ENCODE peak calls at places on chromosomes 3 and 15, in eight cellular contexts. C is endodermal cell; D is kidney; L is spleen; P is stomach; O is naive thymus-derived CD4-positive, alpha-beta T cell; F is lower leg skin; R is neural progenitor cell. J is an unnamed sample.

GRCh38 chr3:10594915-10595314 is 89.5 kb upstream of the ATP2B2 start:
- DNase-seq in C (peak), D (no peak), L (no peak), P (no peak), O (peak), F (no peak), R (peak), J (peak)

GRCh38 chr3:179196098-179196497 is 47.9 kb downstream of the PIK3CA start:
- DNase-seq in C (no peak), D (no peak), L (no peak), P (no peak), O (peak), F (no peak), R (no peak), J (no peak)

GRCh38 chr3:28940530-28940929 is 340.3 kb upstream of the RBMS3 start:
- DNase-seq in C (no peak), D (no peak), L (no peak), P (no peak), O (no peak), F (no peak), R (no peak), J (peak)

GRCh38 chr15:75640483-75641175 is 605 bp upstream of the IMP3 start:
- DNase-seq in C (no peak), D (peak), L (peak), P (no peak), O (peak), F (no peak), R (peak), J (no peak)

GRCh38 chr15:66905185-66905584 is 160.2 kb upstream of the SMAD3 start:
- DNase-seq in C (no peak), D (no peak), L (no peak), P (no peak), O (no peak), F (no peak), R (no peak), J (no peak)

GRCh38 chr15:27418729-27419128 is 447.7 kb downstream of the GABRG3 start:
- DNase-seq in C (peak), D (no peak), L (no peak), P (no peak), O (no peak), F (no peak), R (peak), J (no peak)

GRCh38 chr15:43316007-43316968 is 14.1 kb downstream of the LCMT2 start:
- DNase-seq in C (no peak), D (no peak), L (no peak), P (no peak), O (no peak), F (no peak), R (no peak), J (no peak)

GRCh38 chr3:128845119-128845518 is 34.3 kb upstream of the ACAD9 start:
- DNase-seq in C (peak), D (no peak), L (no peak), P (no peak), O (no peak), F (no peak), R (peak), J (no peak)

GRCh38 chr3:62562596-62562995 is 189.2 kb upstream of the FEZF2 start:
- DNase-seq in C (no peak), D (no peak), L (no peak), P (no peak), O (no peak), F (no peak), R (no peak), J (no peak)

GRCh38 chr3:175378348-175378747 is 519.2 kb downstream of the NAALADL2 start:
- DNase-seq in C (no peak), D (no peak), L (no peak), P (no peak), O (no peak), F (no peak), R (no peak), J (no peak)

GRCh38 chr3:16533928-16534913 is 20.7 kb upstream of the RFTN1 start:
- DNase-seq in C (no peak), D (no peak), L (no peak), P (no peak), O (no peak), F (no peak), R (peak), J (no peak)

GRCh38 chr15:59177445-59177728 is 29.3 kb upstream of the LDHAL6B start:
- DNase-seq in C (no peak), D (no peak), L (no peak), P (no peak), O (no peak), F (no peak), R (no peak), J (no peak)

GRCh38 chr3:138509586-138509985 is 75.2 kb downstream of the ESYT3 start:
- DNase-seq in C (no peak), D (no peak), L (no peak), P (no peak), O (no peak), F (no peak), R (no peak), J (no peak)

GRCh38 chr15:80749589-80749988 is 29.6 kb upstream of the CEMIP start:
- DNase-seq in C (no peak), D (no peak), L (no peak), P (no peak), O (no peak), F (no peak), R (no peak), J (peak)

GRCh38 chr3:32844914-32845313 is 27.1 kb downstream of the TRIM71 start:
- DNase-seq in C (no peak), D (no peak), L (no peak), P (peak), O (no peak), F (no peak), R (no peak), J (peak)

DNA sequence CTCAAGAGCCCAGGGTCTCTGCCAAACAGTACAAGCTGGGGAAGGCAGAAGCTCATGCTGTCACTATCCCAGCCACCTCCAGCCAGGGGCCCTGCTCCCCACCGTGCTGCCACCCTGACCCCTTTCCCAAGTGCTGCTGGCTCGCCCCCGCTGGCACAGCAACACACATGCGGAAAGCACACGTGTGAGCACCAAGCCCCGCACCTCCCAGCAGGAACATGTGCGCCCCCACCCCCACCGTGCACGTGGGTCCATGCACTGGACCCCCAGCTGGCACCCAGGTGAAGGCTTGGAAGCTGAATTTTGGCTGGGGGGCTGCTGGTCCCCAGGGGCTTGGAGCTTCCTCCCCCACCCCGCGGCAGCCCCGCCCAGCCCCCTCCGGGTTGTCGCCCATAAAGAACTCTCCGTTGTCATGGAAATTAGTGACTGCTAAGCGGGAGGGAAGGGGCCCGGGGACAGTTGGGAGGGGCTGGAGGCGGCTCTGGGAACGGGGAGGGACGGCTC is 703 bp downstream of the CAMKV start:
- DNase-seq in C (peak), D (no peak), L (no peak), P (no peak), O (no peak), F (no peak), R (peak), J (no peak)
- H3K4me3 ChIP-seq in C (peak), D (no peak), L (peak), P (peak), O (no peak), F (no peak), R (peak), J (no peak)

DNA sequence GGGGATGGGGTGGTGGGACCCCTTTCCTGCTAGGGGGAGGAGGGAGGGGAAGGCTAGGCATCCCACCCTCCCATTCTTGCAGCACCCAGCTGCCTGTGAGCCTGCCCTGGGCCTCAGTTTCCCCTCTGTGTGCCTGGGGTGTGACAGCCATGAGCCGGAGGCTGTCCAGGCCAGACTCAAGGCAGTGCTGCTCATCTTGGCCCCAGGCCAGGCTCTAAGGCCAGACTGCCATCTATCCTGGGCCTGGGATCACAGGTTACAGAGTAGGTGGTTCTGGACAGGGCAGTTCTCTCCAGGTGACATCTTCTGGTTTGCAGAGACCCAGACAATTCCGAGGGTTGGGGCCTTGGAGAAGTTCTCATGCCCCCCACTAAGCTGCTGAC is 3.3 kb upstream of the VILL start:
- DNase-seq in C (no peak), D (no peak), L (peak), P (no peak), O (no peak), F (peak), R (no peak), J (no peak)
- H3K4me3 ChIP-seq in C (no peak), D (no peak), L (no peak), P (peak), O (no peak), F (no peak), R (no peak), J (no peak)

DNA sequence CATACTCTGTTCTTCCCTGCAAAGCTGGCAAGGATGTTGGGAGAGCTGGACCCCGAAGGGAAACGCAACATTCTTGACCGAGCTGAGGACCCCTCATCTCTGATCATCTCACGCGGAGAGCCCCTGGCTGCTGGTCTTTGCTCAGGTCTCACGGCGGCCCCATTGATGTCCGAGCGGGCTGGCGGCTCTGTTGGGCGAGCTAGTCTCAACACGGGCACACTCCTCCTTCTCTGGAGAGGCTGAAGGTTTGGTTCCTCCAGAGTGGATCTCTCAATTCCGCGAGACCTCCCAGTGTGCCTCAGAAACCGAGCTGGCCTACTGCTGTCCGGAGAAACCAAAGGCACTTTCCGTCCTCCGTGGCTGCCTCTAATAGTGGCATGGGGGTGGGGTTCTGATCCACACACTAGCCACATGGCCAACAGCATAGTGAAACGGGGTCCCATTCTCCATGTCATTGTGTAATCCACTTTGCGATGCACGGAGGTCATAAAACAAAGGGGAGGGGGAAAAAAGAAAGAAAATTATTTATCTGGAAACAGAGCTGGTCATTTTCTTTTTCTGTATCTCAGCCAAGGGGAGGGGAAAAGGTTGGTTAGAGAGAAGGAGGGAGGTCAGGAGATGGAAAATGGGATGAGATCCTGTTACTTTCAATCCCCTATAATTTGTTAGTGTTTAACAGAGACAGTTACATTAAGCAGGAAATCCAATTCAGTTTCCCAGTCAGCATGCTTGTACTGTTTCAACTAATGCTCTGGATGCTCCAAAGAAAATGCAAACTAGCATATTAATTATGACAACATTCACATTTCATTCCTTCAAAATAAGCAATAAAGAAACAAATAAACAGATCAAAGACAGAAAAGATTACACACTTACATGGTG is 1.3 kb downstream of the CCDC80 start:
- DNase-seq in C (no peak), D (no peak), L (no peak), P (no peak), O (no peak), F (no peak), R (no peak), J (no peak)
- H3K4me3 ChIP-seq in C (no peak), D (peak), L (peak), P (peak), O (no peak), F (no peak), R (no peak), J (no peak)

GRCh38 chr15:90203922-90204321 is 2.8 kb downstream of the SEMA4B start:
- DNase-seq in C (no peak), D (peak), L (peak), P (no peak), O (no peak), F (no peak), R (no peak), J (no peak)
- H3K4me3 ChIP-seq in C (no peak), D (no peak), L (no peak), P (no peak), O (no peak), F (no peak), R (no peak), J (no peak)

DNA sequence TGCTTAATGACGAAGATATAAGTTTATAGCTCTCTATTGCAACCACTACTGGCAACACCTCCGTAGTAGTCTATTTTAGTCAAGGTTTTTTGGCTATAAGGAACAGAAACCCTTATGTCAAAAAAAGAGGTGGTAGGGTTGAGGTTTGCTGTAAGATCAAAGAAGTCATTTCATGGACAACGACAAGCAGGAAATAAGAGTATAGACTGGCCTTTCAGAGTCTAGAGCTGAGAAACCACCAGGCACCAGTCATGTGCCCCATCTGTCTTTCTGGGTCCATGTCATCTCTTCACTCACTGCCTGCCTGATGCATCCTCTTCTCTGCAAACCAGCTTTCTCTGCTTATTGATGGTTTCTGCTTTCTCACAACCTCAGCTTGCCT is 42.7 kb downstream of the THBS1 start:
- DNase-seq in C (no peak), D (no peak), L (no peak), P (no peak), O (no peak), F (no peak), R (no peak), J (no peak)
- H3K4me3 ChIP-seq in C (no peak), D (no peak), L (no peak), P (no peak), O (no peak), F (no peak), R (no peak), J (no peak)

GRCh38 chr3:112638327-112639020 is 2.5 kb downstream of the CCDC80 start:
- DNase-seq in C (no peak), D (no peak), L (no peak), P (no peak), O (no peak), F (peak), R (no peak), J (no peak)
- H3K4me3 ChIP-seq in C (no peak), D (no peak), L (no peak), P (no peak), O (no peak), F (no peak), R (no peak), J (no peak)

DNA sequence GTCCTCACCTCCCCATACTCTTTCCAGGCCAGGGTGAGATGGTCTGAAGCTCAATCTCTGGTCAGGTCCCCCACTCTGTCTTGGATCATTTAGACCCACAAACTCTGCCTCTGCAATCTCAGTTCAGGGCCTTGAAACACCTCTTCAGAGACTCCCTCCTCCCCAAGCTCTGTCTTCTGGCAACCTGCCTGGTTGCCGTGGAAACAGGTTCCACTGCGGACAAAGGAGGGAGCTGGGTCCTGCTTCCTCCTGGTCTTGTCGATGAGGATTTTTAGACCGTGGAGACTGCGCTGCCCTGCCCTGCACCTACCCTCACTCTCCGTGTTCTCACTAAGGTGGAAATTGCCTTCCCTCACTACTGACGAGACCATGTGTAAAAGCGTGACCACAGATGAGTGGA is at the start of gene RTP1:
- DNase-seq in C (no peak), D (no peak), L (no peak), P (no peak), O (no peak), F (no peak), R (peak), J (no peak)
- H3K4me3 ChIP-seq in C (no peak), D (no peak), L (no peak), P (no peak), O (no peak), F (no peak), R (no peak), J (no peak)

DNA sequence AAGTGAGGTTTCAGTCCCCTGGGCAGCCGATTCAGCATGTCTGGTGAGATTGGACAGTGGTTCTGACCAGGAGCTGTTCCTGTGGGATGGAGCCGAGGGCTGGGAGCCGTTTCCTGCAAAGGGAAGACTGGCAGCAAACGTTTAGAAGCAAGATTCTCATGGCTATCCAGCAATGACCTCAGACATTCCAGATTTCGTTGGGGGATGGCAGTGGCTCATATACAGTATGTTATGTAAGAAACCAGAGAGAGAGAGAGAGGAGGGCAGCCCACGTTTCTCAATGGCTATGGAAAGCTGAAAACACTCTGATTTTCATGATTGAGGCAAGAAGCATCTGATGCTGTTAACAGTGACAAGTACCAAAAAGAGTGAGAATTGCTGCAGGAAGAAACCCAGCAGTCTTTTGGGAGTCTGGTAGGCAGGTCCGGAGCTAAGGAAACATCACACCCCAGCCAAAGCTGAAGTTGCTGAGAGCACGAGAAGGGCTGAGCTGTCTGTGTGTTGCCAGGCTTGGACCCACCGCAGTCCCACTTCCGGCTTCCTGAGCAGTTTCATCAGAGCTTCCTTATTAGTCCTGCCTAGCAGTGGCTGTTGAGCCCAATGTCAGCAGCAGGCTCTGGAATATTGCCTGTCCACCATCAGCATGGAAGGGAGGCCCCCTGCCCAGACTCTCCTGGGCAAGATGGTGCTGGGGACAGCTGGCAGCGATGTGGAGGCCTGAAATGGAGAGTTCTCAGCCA is 25.5 kb upstream of the VPS8 start:
- DNase-seq in C (no peak), D (no peak), L (no peak), P (no peak), O (no peak), F (peak), R (no peak), J (no peak)
- H3K4me3 ChIP-seq in C (no peak), D (no peak), L (no peak), P (no peak), O (no peak), F (no peak), R (no peak), J (no peak)